ENCODE peak calls at places on chromosomes 3 and 15, in seven cellular contexts. One of them, this sample, is unnamed.

GRCh38 chr3:158912621-158913020 is 110.8 kb downstream of the MFSD1 start:
- DNase-seq in pancreas: no peak
- DNase-seq in stimulated activated CD4-positive, alpha-beta T cell treated with anti-CD3 and anti-CD28 coated beads, Interleukin-15, amount 100 ng/mL, for 48 hours: no peak
- DNase-seq in mesenteric fat pad: no peak
- DNase-seq in heart left ventricle: no peak
- DNase-seq in fibroblast of pulmonary artery: no peak
- DNase-seq in epithelial cell of esophagus: no peak
- DNase-seq in this sample: no peak

GRCh38 chr3:46830801-46831200 is 32.4 kb downstream of the MYL3 start:
- DNase-seq in pancreas: no peak
- DNase-seq in stimulated activated CD4-positive, alpha-beta T cell treated with anti-CD3 and anti-CD28 coated beads, Interleukin-15, amount 100 ng/mL, for 48 hours: no peak
- DNase-seq in mesenteric fat pad: no peak
- DNase-seq in heart left ventricle: no peak
- DNase-seq in fibroblast of pulmonary artery: no peak
- DNase-seq in epithelial cell of esophagus: no peak
- DNase-seq in this sample: no peak

GRCh38 chr15:78047631-78048409 is 29.7 kb downstream of the TBC1D2B start:
- DNase-seq in pancreas: no peak
- DNase-seq in stimulated activated CD4-positive, alpha-beta T cell treated with anti-CD3 and anti-CD28 coated beads, Interleukin-15, amount 100 ng/mL, for 48 hours: no peak
- DNase-seq in mesenteric fat pad: no peak
- DNase-seq in heart left ventricle: peak; percentile 54
- DNase-seq in fibroblast of pulmonary artery: peak; percentile 79
- DNase-seq in epithelial cell of esophagus: no peak
- DNase-seq in this sample: peak; percentile 47

GRCh38 chr3:108047987-108048386 is 42.8 kb downstream of the CD47 start:
- DNase-seq in pancreas: no peak
- DNase-seq in stimulated activated CD4-positive, alpha-beta T cell treated with anti-CD3 and anti-CD28 coated beads, Interleukin-15, amount 100 ng/mL, for 48 hours: no peak
- DNase-seq in mesenteric fat pad: no peak
- DNase-seq in heart left ventricle: no peak
- DNase-seq in fibroblast of pulmonary artery: no peak
- DNase-seq in epithelial cell of esophagus: no peak
- DNase-seq in this sample: no peak

GRCh38 chr3:181847276-181847675 is 135.6 kb downstream of the SOX2 start:
- DNase-seq in pancreas: no peak
- DNase-seq in stimulated activated CD4-positive, alpha-beta T cell treated with anti-CD3 and anti-CD28 coated beads, Interleukin-15, amount 100 ng/mL, for 48 hours: no peak
- DNase-seq in mesenteric fat pad: no peak
- DNase-seq in heart left ventricle: no peak
- DNase-seq in fibroblast of pulmonary artery: no peak
- DNase-seq in epithelial cell of esophagus: peak; percentile 33
- DNase-seq in this sample: no peak

GRCh38 chr15:66212471-66212870 is 41.1 kb downstream of the MEGF11 start:
- DNase-seq in pancreas: no peak
- DNase-seq in stimulated activated CD4-positive, alpha-beta T cell treated with anti-CD3 and anti-CD28 coated beads, Interleukin-15, amount 100 ng/mL, for 48 hours: no peak
- DNase-seq in mesenteric fat pad: no peak
- DNase-seq in heart left ventricle: no peak
- DNase-seq in fibroblast of pulmonary artery: no peak
- DNase-seq in epithelial cell of esophagus: no peak
- DNase-seq in this sample: no peak

GRCh38 chr3:121870710-121871109 is 23.5 kb upstream of the SLC15A2 start:
- DNase-seq in pancreas: no peak
- DNase-seq in stimulated activated CD4-positive, alpha-beta T cell treated with anti-CD3 and anti-CD28 coated beads, Interleukin-15, amount 100 ng/mL, for 48 hours: no peak
- DNase-seq in mesenteric fat pad: no peak
- DNase-seq in heart left ventricle: no peak
- DNase-seq in fibroblast of pulmonary artery: no peak
- DNase-seq in epithelial cell of esophagus: peak; percentile 27
- DNase-seq in this sample: no peak

GRCh38 chr3:118534519-118534918 is 500.1 kb downstream of the IGSF11 start:
- DNase-seq in pancreas: no peak
- DNase-seq in stimulated activated CD4-positive, alpha-beta T cell treated with anti-CD3 and anti-CD28 coated beads, Interleukin-15, amount 100 ng/mL, for 48 hours: no peak
- DNase-seq in mesenteric fat pad: no peak
- DNase-seq in heart left ventricle: no peak
- DNase-seq in fibroblast of pulmonary artery: no peak
- DNase-seq in epithelial cell of esophagus: no peak
- DNase-seq in this sample: no peak

GRCh38 chr15:67026171-67026967 is 39.0 kb upstream of the SMAD3 start:
- DNase-seq in pancreas: no peak
- DNase-seq in stimulated activated CD4-positive, alpha-beta T cell treated with anti-CD3 and anti-CD28 coated beads, Interleukin-15, amount 100 ng/mL, for 48 hours: no peak
- DNase-seq in mesenteric fat pad: no peak
- DNase-seq in heart left ventricle: no peak
- DNase-seq in fibroblast of pulmonary artery: no peak
- DNase-seq in epithelial cell of esophagus: no peak
- DNase-seq in this sample: no peak

GRCh38 chr3:174016186-174016585 is 618.6 kb downstream of the NLGN1 start:
- DNase-seq in pancreas: no peak
- DNase-seq in stimulated activated CD4-positive, alpha-beta T cell treated with anti-CD3 and anti-CD28 coated beads, Interleukin-15, amount 100 ng/mL, for 48 hours: no peak
- DNase-seq in mesenteric fat pad: no peak
- DNase-seq in heart left ventricle: no peak
- DNase-seq in fibroblast of pulmonary artery: peak; percentile 50
- DNase-seq in epithelial cell of esophagus: peak; percentile 83
- DNase-seq in this sample: no peak

GRCh38 chr3:183285828-183286457 is 32.9 kb downstream of the B3GNT5 start:
- DNase-seq in pancreas: peak; percentile 86
- DNase-seq in stimulated activated CD4-positive, alpha-beta T cell treated with anti-CD3 and anti-CD28 coated beads, Interleukin-15, amount 100 ng/mL, for 48 hours: peak; percentile 97
- DNase-seq in mesenteric fat pad: no peak
- DNase-seq in heart left ventricle: peak; percentile 83
- DNase-seq in fibroblast of pulmonary artery: peak; percentile 99
- DNase-seq in epithelial cell of esophagus: peak; percentile 99
- DNase-seq in this sample: peak; percentile 35

This sample was measured in midbrain.